ENCODE peak calls at places on chromosomes 6 and 20, in five cellular contexts. W, V, C, U and S are unnamed samples.

GRCh38 chr20:18740726-18741125 is 72.9 kb upstream of the SCP2D1 start:
- DNase-seq in W (no peak), U (no peak), V (no peak), C (no peak), S (no peak)

GRCh38 chr20:25077610-25078169 is 4.3 kb downstream of the VSX1 start:
- DNase-seq in W (no peak), C (no peak), V (no peak), U (peak), S (peak)

GRCh38 chr6:136378888-136379287 is 89.2 kb upstream of the BCLAF1 start:
- DNase-seq in W (no peak), U (no peak), C (no peak), V (no peak), S (no peak)

GRCh38 chr6:116304538-116305097 is 24.9 kb upstream of the TSPYL1 start:
- DNase-seq in V (no peak), U (no peak), W (no peak), C (no peak), S (no peak)

GRCh38 chr6:111724505-111724904 is 118.8 kb upstream of the TRAF3IP2 start:
- DNase-seq in C (no peak), W (no peak), V (peak), U (no peak), S (no peak)

GRCh38 chr20:38624084-38624483 is 22.5 kb downstream of the ARHGAP40 start:
- DNase-seq in V (no peak), C (no peak), W (no peak), U (no peak), S (no peak)

GRCh38 chr20:19968488-19969073 is 48.6 kb upstream of the NAA20 start:
- DNase-seq in W (peak), C (no peak), V (no peak), U (no peak), S (no peak)

GRCh38 chr6:168121308-168121665 is 42.3 kb upstream of the FRMD1 start:
- DNase-seq in W (no peak), C (peak), V (no peak), U (no peak), S (no peak)

GRCh38 chr6:147099974-147100373 is 104.2 kb upstream of the STXBP5 start:
- DNase-seq in V (no peak), U (peak), C (no peak), W (no peak), S (no peak)

GRCh38 chr6:154606457-154606856 is 96.0 kb upstream of the CNKSR3 start:
- DNase-seq in V (peak), U (no peak), C (no peak), W (no peak), S (no peak)

GRCh38 chr6:142378138-142378875 is 76.5 kb downstream of the ADGRG6 start:
- DNase-seq in W (peak), C (no peak), U (peak), V (no peak), S (no peak)